ENCODE peak calls at places on chromosome 21, in ten cellular contexts. One of them, this sample, is unnamed.
A peak's percentile ranks its signal among the peaks of the same experiment; 100 is the strongest.

GRCh38 chr21:37563641-37564340 is 197.2 kb downstream of the DYRK1A start:
- DNase-seq in progenitor cell of endocrine pancreas: peak; percentile 28
- DNase-seq in lower lobe of right lung: peak; percentile 96
- DNase-seq in foreskin fibroblast: peak; percentile 96
- DNase-seq in gastrocnemius medialis: peak; percentile 92
- DNase-seq in Peyer's patch: peak; percentile 95
- DNase-seq in endothelial cell of umbilical vein: peak; percentile 93
- DNase-seq in Caco-2: peak; percentile 93
- DNase-seq in DND-41: peak; percentile 92
- DNase-seq in fibroblast of lung: peak; percentile 93
- DNase-seq in this sample: peak; percentile 74

GRCh38 chr21:15121655-15122120 is 56.9 kb upstream of the NRIP1 start:
- DNase-seq in progenitor cell of endocrine pancreas: no peak
- DNase-seq in lower lobe of right lung: peak; percentile 45
- DNase-seq in foreskin fibroblast: no peak
- DNase-seq in gastrocnemius medialis: peak; percentile 83
- DNase-seq in Peyer's patch: no peak
- DNase-seq in endothelial cell of umbilical vein: peak; percentile 61
- DNase-seq in Caco-2: peak; percentile 11
- DNase-seq in DND-41: no peak
- DNase-seq in fibroblast of lung: peak; percentile 58
- DNase-seq in this sample: no peak

GRCh38 chr21:15138475-15138874 is 73.7 kb upstream of the NRIP1 start:
- DNase-seq in progenitor cell of endocrine pancreas: no peak
- DNase-seq in lower lobe of right lung: no peak
- DNase-seq in foreskin fibroblast: no peak
- DNase-seq in gastrocnemius medialis: no peak
- DNase-seq in Peyer's patch: peak; percentile 57
- DNase-seq in endothelial cell of umbilical vein: no peak
- DNase-seq in Caco-2: no peak
- DNase-seq in DND-41: peak; percentile 8
- DNase-seq in fibroblast of lung: no peak
- DNase-seq in this sample: no peak

GRCh38 chr21:28781602-28782274 is 210.9 kb downstream of the LTN1 start:
- DNase-seq in progenitor cell of endocrine pancreas: no peak
- DNase-seq in lower lobe of right lung: no peak
- DNase-seq in foreskin fibroblast: no peak
- DNase-seq in gastrocnemius medialis: no peak
- DNase-seq in Peyer's patch: no peak
- DNase-seq in endothelial cell of umbilical vein: peak; percentile 29
- DNase-seq in Caco-2: peak; percentile 42
- DNase-seq in DND-41: peak; percentile 9
- DNase-seq in fibroblast of lung: no peak
- DNase-seq in this sample: no peak

GRCh38 chr21:42219606-42220137 is 732 bp downstream of the ABCG1 start:
- DNase-seq in progenitor cell of endocrine pancreas: no peak
- DNase-seq in lower lobe of right lung: peak; percentile 69
- DNase-seq in foreskin fibroblast: no peak
- DNase-seq in gastrocnemius medialis: no peak
- DNase-seq in Peyer's patch: peak; percentile 69
- DNase-seq in endothelial cell of umbilical vein: no peak
- DNase-seq in Caco-2: no peak
- DNase-seq in DND-41: no peak
- DNase-seq in fibroblast of lung: peak; percentile 5
- DNase-seq in this sample: no peak

GRCh38 chr21:41045534-41046268 is 122.3 kb upstream of the BACE2 start:
- DNase-seq in progenitor cell of endocrine pancreas: peak; percentile 45
- DNase-seq in lower lobe of right lung: peak; percentile 50
- DNase-seq in foreskin fibroblast: no peak
- DNase-seq in gastrocnemius medialis: no peak
- DNase-seq in Peyer's patch: no peak
- DNase-seq in endothelial cell of umbilical vein: no peak
- DNase-seq in Caco-2: peak; percentile 48
- DNase-seq in DND-41: no peak
- DNase-seq in fibroblast of lung: no peak
- DNase-seq in this sample: no peak

GRCh38 chr21:39712976-39713375 is 32.0 kb upstream of the IGSF5 start:
- DNase-seq in progenitor cell of endocrine pancreas: no peak
- DNase-seq in lower lobe of right lung: no peak
- DNase-seq in foreskin fibroblast: no peak
- DNase-seq in gastrocnemius medialis: no peak
- DNase-seq in Peyer's patch: no peak
- DNase-seq in endothelial cell of umbilical vein: no peak
- DNase-seq in Caco-2: peak; percentile 22
- DNase-seq in DND-41: no peak
- DNase-seq in fibroblast of lung: no peak
- DNase-seq in this sample: no peak

GRCh38 chr21:30206551-30207251 is 9.2 kb downstream of the CLDN8 start:
- DNase-seq in progenitor cell of endocrine pancreas: no peak
- DNase-seq in lower lobe of right lung: no peak
- DNase-seq in foreskin fibroblast: no peak
- DNase-seq in gastrocnemius medialis: no peak
- DNase-seq in Peyer's patch: no peak
- DNase-seq in endothelial cell of umbilical vein: no peak
- DNase-seq in Caco-2: no peak
- DNase-seq in DND-41: no peak
- DNase-seq in fibroblast of lung: peak; percentile 10
- DNase-seq in this sample: no peak

GRCh38 chr21:31802331-31802730 is 70.4 kb upstream of the SCAF4 start:
- DNase-seq in progenitor cell of endocrine pancreas: no peak
- DNase-seq in lower lobe of right lung: no peak
- DNase-seq in foreskin fibroblast: no peak
- DNase-seq in gastrocnemius medialis: no peak
- DNase-seq in Peyer's patch: no peak
- DNase-seq in endothelial cell of umbilical vein: no peak
- DNase-seq in Caco-2: no peak
- DNase-seq in DND-41: no peak
- DNase-seq in fibroblast of lung: no peak
- DNase-seq in this sample: no peak

GRCh38 chr21:29716753-29717152 is 223.0 kb downstream of the GRIK1 start:
- DNase-seq in progenitor cell of endocrine pancreas: no peak
- DNase-seq in lower lobe of right lung: no peak
- DNase-seq in foreskin fibroblast: no peak
- DNase-seq in gastrocnemius medialis: no peak
- DNase-seq in Peyer's patch: no peak
- DNase-seq in endothelial cell of umbilical vein: no peak
- DNase-seq in Caco-2: no peak
- DNase-seq in DND-41: no peak
- DNase-seq in fibroblast of lung: no peak
- DNase-seq in this sample: no peak

GRCh38 chr21:35849131-35849530 is 211.2 kb downstream of the SETD4 start:
- DNase-seq in progenitor cell of endocrine pancreas: no peak
- DNase-seq in lower lobe of right lung: no peak
- DNase-seq in foreskin fibroblast: no peak
- DNase-seq in gastrocnemius medialis: no peak
- DNase-seq in Peyer's patch: no peak
- DNase-seq in endothelial cell of umbilical vein: peak; percentile 38
- DNase-seq in Caco-2: no peak
- DNase-seq in DND-41: no peak
- DNase-seq in fibroblast of lung: peak; percentile 80
- DNase-seq in this sample: no peak

GRCh38 chr21:42171091-42172053 is 47.6 kb upstream of the ABCG1 start:
- DNase-seq in progenitor cell of endocrine pancreas: no peak
- DNase-seq in lower lobe of right lung: no peak
- DNase-seq in foreskin fibroblast: no peak
- DNase-seq in gastrocnemius medialis: no peak
- DNase-seq in Peyer's patch: peak; percentile 86
- DNase-seq in endothelial cell of umbilical vein: no peak
- DNase-seq in Caco-2: no peak
- DNase-seq in DND-41: no peak
- DNase-seq in fibroblast of lung: no peak
- DNase-seq in this sample: no peak

GRCh38 chr21:46188226-46189212 is 4.3 kb upstream of the SPATC1L start:
- DNase-seq in progenitor cell of endocrine pancreas: no peak
- DNase-seq in lower lobe of right lung: no peak
- DNase-seq in foreskin fibroblast: peak; percentile 71
- DNase-seq in gastrocnemius medialis: peak; percentile 80
- DNase-seq in Peyer's patch: no peak
- DNase-seq in endothelial cell of umbilical vein: peak; percentile 83
- DNase-seq in Caco-2: peak; percentile 60
- DNase-seq in DND-41: no peak
- DNase-seq in fibroblast of lung: peak; percentile 73
- DNase-seq in this sample: peak; percentile 17

GRCh38 chr21:38467911-38468310 is 30.4 kb downstream of the ERG start:
- DNase-seq in progenitor cell of endocrine pancreas: no peak
- DNase-seq in lower lobe of right lung: no peak
- DNase-seq in foreskin fibroblast: no peak
- DNase-seq in gastrocnemius medialis: no peak
- DNase-seq in Peyer's patch: no peak
- DNase-seq in endothelial cell of umbilical vein: no peak
- DNase-seq in Caco-2: no peak
- DNase-seq in DND-41: no peak
- DNase-seq in fibroblast of lung: no peak
- DNase-seq in this sample: no peak

GRCh38 chr21:19510653-19511052 is 1107.1 kb upstream of the TMPRSS15 start:
- DNase-seq in progenitor cell of endocrine pancreas: no peak
- DNase-seq in lower lobe of right lung: no peak
- DNase-seq in foreskin fibroblast: no peak
- DNase-seq in gastrocnemius medialis: no peak
- DNase-seq in Peyer's patch: no peak
- DNase-seq in endothelial cell of umbilical vein: no peak
- DNase-seq in Caco-2: no peak
- DNase-seq in DND-41: no peak
- DNase-seq in fibroblast of lung: no peak
- DNase-seq in this sample: no peak

GRCh38 chr21:45152265-45152746 is 77.9 kb downstream of the ADARB1 start:
- DNase-seq in progenitor cell of endocrine pancreas: no peak
- DNase-seq in lower lobe of right lung: peak; percentile 77
- DNase-seq in foreskin fibroblast: no peak
- DNase-seq in gastrocnemius medialis: no peak
- DNase-seq in Peyer's patch: no peak
- DNase-seq in endothelial cell of umbilical vein: no peak
- DNase-seq in Caco-2: no peak
- DNase-seq in DND-41: peak; percentile 85
- DNase-seq in fibroblast of lung: peak; percentile 65
- DNase-seq in this sample: no peak
- TF ChIP-seq CTCF in progenitor cell of endocrine pancreas: peak; percentile 23
- TF ChIP-seq CTCF in lower lobe of right lung: peak; percentile 34
- TF ChIP-seq CTCF in foreskin fibroblast: no peak
- TF ChIP-seq CTCF in gastrocnemius medialis: no peak
- TF ChIP-seq CTCF in Peyer's patch: no peak
- TF ChIP-seq CTCF in endothelial cell of umbilical vein: peak; percentile 16
- TF ChIP-seq CTCF in Caco-2: no peak
- TF ChIP-seq CTCF in DND-41: peak; percentile 94
- TF ChIP-seq CTCF in fibroblast of lung: peak; percentile 18
- TF ChIP-seq CTCF in this sample: no peak

DNA sequence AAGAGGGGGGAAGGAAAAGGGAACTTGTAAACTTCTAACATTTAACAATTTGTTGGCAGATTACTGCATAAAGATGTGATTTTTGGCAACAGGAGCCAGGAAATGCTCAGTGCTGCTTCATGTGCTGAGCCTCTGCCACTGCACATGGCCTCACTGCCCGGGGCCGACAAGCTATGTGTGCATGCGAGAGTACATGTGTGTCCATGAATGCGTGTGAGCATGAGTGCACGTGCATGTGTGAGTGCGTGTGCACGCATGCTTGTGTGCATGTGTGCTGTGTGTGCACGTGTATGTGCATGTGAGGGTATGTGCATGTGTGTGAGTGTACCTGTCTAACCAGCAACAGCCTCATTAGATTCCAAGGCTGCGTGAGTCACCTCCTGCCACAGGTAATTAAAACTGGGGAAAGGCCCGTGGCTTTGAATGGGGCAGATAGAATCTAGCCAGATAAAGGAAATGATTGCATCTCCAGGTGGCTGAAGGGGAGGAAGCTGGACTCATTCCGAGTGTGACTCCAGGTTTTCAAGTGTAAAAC is 41.4 kb upstream of the TSPEAR start:
- DNase-seq in progenitor cell of endocrine pancreas: no peak
- DNase-seq in lower lobe of right lung: no peak
- DNase-seq in foreskin fibroblast: no peak
- DNase-seq in gastrocnemius medialis: no peak
- DNase-seq in Peyer's patch: peak; percentile 53
- DNase-seq in endothelial cell of umbilical vein: peak; percentile 27
- DNase-seq in Caco-2: no peak
- DNase-seq in DND-41: no peak
- DNase-seq in fibroblast of lung: no peak
- DNase-seq in this sample: no peak
- TF ChIP-seq CTCF in progenitor cell of endocrine pancreas: no peak
- TF ChIP-seq CTCF in lower lobe of right lung: no peak
- TF ChIP-seq CTCF in foreskin fibroblast: no peak
- TF ChIP-seq CTCF in gastrocnemius medialis: no peak
- TF ChIP-seq CTCF in Peyer's patch: no peak
- TF ChIP-seq CTCF in endothelial cell of umbilical vein: peak; percentile 21
- TF ChIP-seq CTCF in Caco-2: no peak
- TF ChIP-seq CTCF in DND-41: no peak
- TF ChIP-seq CTCF in fibroblast of lung: no peak
- TF ChIP-seq CTCF in this sample: no peak

GRCh38 chr21:14121719-14122118 is 89.0 kb downstream of the LIPI start:
- DNase-seq in progenitor cell of endocrine pancreas: no peak
- DNase-seq in lower lobe of right lung: no peak
- DNase-seq in foreskin fibroblast: no peak
- DNase-seq in gastrocnemius medialis: no peak
- DNase-seq in Peyer's patch: no peak
- DNase-seq in endothelial cell of umbilical vein: no peak
- DNase-seq in Caco-2: no peak
- DNase-seq in DND-41: no peak
- DNase-seq in fibroblast of lung: no peak
- DNase-seq in this sample: no peak

GRCh38 chr21:14119038-14119437 is 91.7 kb downstream of the LIPI start:
- DNase-seq in progenitor cell of endocrine pancreas: no peak
- DNase-seq in lower lobe of right lung: no peak
- DNase-seq in foreskin fibroblast: no peak
- DNase-seq in gastrocnemius medialis: no peak
- DNase-seq in Peyer's patch: no peak
- DNase-seq in endothelial cell of umbilical vein: no peak
- DNase-seq in Caco-2: no peak
- DNase-seq in DND-41: no peak
- DNase-seq in fibroblast of lung: no peak
- DNase-seq in this sample: no peak

GRCh38 chr21:14116080-14116481 is 94.7 kb downstream of the LIPI start:
- DNase-seq in progenitor cell of endocrine pancreas: no peak
- DNase-seq in lower lobe of right lung: no peak
- DNase-seq in foreskin fibroblast: no peak
- DNase-seq in gastrocnemius medialis: no peak
- DNase-seq in Peyer's patch: no peak
- DNase-seq in endothelial cell of umbilical vein: no peak
- DNase-seq in Caco-2: no peak
- DNase-seq in DND-41: no peak
- DNase-seq in fibroblast of lung: no peak
- DNase-seq in this sample: no peak

GRCh38 chr21:14115646-14116045 is 95.1 kb downstream of the LIPI start:
- DNase-seq in progenitor cell of endocrine pancreas: no peak
- DNase-seq in lower lobe of right lung: no peak
- DNase-seq in foreskin fibroblast: no peak
- DNase-seq in gastrocnemius medialis: no peak
- DNase-seq in Peyer's patch: no peak
- DNase-seq in endothelial cell of umbilical vein: no peak
- DNase-seq in Caco-2: no peak
- DNase-seq in DND-41: no peak
- DNase-seq in fibroblast of lung: no peak
- DNase-seq in this sample: no peak

GRCh38 chr21:14120091-14120734 is 90.5 kb downstream of the LIPI start:
- DNase-seq in progenitor cell of endocrine pancreas: no peak
- DNase-seq in lower lobe of right lung: no peak
- DNase-seq in foreskin fibroblast: no peak
- DNase-seq in gastrocnemius medialis: no peak
- DNase-seq in Peyer's patch: no peak
- DNase-seq in endothelial cell of umbilical vein: no peak
- DNase-seq in Caco-2: peak; percentile 53
- DNase-seq in DND-41: no peak
- DNase-seq in fibroblast of lung: no peak
- DNase-seq in this sample: no peak
- TF ChIP-seq CTCF in progenitor cell of endocrine pancreas: peak; percentile 51
- TF ChIP-seq CTCF in lower lobe of right lung: peak; percentile 50
- TF ChIP-seq CTCF in foreskin fibroblast: peak; percentile 49
- TF ChIP-seq CTCF in gastrocnemius medialis: no peak
- TF ChIP-seq CTCF in Peyer's patch: no peak
- TF ChIP-seq CTCF in endothelial cell of umbilical vein: no peak
- TF ChIP-seq CTCF in Caco-2: peak; percentile 50
- TF ChIP-seq CTCF in DND-41: peak; percentile 36
- TF ChIP-seq CTCF in fibroblast of lung: peak; percentile 34
- TF ChIP-seq CTCF in this sample: no peak

GRCh38 chr21:16514316-16514715 is 784.5 kb downstream of the USP25 start:
- DNase-seq in progenitor cell of endocrine pancreas: no peak
- DNase-seq in lower lobe of right lung: no peak
- DNase-seq in foreskin fibroblast: no peak
- DNase-seq in gastrocnemius medialis: no peak
- DNase-seq in Peyer's patch: no peak
- DNase-seq in endothelial cell of umbilical vein: no peak
- DNase-seq in Caco-2: no peak
- DNase-seq in DND-41: no peak
- DNase-seq in fibroblast of lung: peak; percentile 93
- DNase-seq in this sample: no peak
- TF ChIP-seq CTCF in progenitor cell of endocrine pancreas: no peak
- TF ChIP-seq CTCF in lower lobe of right lung: no peak
- TF ChIP-seq CTCF in foreskin fibroblast: no peak
- TF ChIP-seq CTCF in gastrocnemius medialis: no peak
- TF ChIP-seq CTCF in Peyer's patch: no peak
- TF ChIP-seq CTCF in endothelial cell of umbilical vein: no peak
- TF ChIP-seq CTCF in Caco-2: no peak
- TF ChIP-seq CTCF in DND-41: no peak
- TF ChIP-seq CTCF in fibroblast of lung: no peak
- TF ChIP-seq CTCF in this sample: no peak

This sample was measured in omental fat pad.